ENCODE peak calls at places on chromosomes 12 and 14, in four cellular contexts. W is K562, G is A549, T is H1. F is an unnamed sample.
A peak's percentile ranks its signal among the peaks of the same experiment; 100 is the strongest.

GRCh38 chr12:91616401-91616800 is 433.8 kb upstream of the DCN start:
- DNase-seq in W (no peak), G (no peak), T (no peak), F (no peak)

GRCh38 chr14:61244051-61244450 is 37.1 kb downstream of the TMEM30B start:
- DNase-seq in W (no peak), G (no peak), T (no peak), F (no peak)

GRCh38 chr12:124492879-124493808 is 74.3 kb downstream of the NCOR2 start:
- DNase-seq in W (peak; percentile 71), G (no peak), T (no peak), F (no peak)

GRCh38 chr14:98897605-98898309 is 374.2 kb downstream of the BCL11B start:
- DNase-seq in W (no peak), G (no peak), T (no peak), F (no peak)

GRCh38 chr12:120856980-120857379 is 47.2 kb downstream of the SPPL3 start:
- DNase-seq in W (no peak), G (no peak), T (no peak), F (no peak)

GRCh38 chr12:48958049-48958388 is 732 bp upstream of the ARF3 start:
- DNase-seq in W (no peak), G (no peak), T (no peak), F (no peak)

GRCh38 chr12:45980540-45980939 is 9.8 kb downstream of the SCAF11 start:
- DNase-seq in W (no peak), G (no peak), T (no peak), F (no peak)

GRCh38 chr12:123160801-123161487 is 10.1 kb upstream of the PITPNM2 start:
- DNase-seq in W (no peak), G (no peak), T (no peak), F (no peak)

GRCh38 chr14:89921346-89921745 is 33.2 kb downstream of the EFCAB11 start:
- DNase-seq in W (no peak), G (no peak), T (no peak), F (no peak)

GRCh38 chr12:112304411-112304810 is 77.8 kb downstream of the HECTD4 start:
- DNase-seq in W (no peak), G (no peak), T (no peak), F (no peak)

GRCh38 chr12:44015333-44015941 is 179.6 kb downstream of the TMEM117 start:
- DNase-seq in W (peak; percentile 17), G (peak; percentile 11), T (no peak), F (peak; percentile 43)

GRCh38 chr12:11807453-11807852 is 158.0 kb downstream of the ETV6 start:
- DNase-seq in W (no peak), G (no peak), T (no peak), F (no peak)

GRCh38 chr12:70828391-70828790 is 92.1 kb downstream of the PTPRR start:
- DNase-seq in W (no peak), G (no peak), T (no peak), F (no peak)

GRCh38 chr12:108424026-108424425 is 84.9 kb upstream of the CMKLR1 start:
- DNase-seq in W (no peak), G (no peak), T (no peak), F (no peak)

GRCh38 chr12:55931780-55932545 is 1.0 kb downstream of the DGKA start:
- DNase-seq in W (peak; percentile 69), G (peak; percentile 44), T (no peak), F (no peak)

GRCh38 chr12:71648537-71648936 is 15.1 kb downstream of the ZFC3H1 start:
- DNase-seq in W (no peak), G (no peak), T (no peak), F (no peak)

GRCh38 chr12:85623726-85624125 is 212.5 kb downstream of the RASSF9 start:
- DNase-seq in W (no peak), G (no peak), T (no peak), F (no peak)

GRCh38 chr12:6640497-6640896 is 4.7 kb upstream of the LPAR5 start:
- DNase-seq in W (no peak), G (no peak), T (no peak), F (no peak)

GRCh38 chr12:6638305-6638704 is 2.5 kb upstream of the LPAR5 start:
- DNase-seq in W (no peak), G (no peak), T (no peak), F (no peak)

GRCh38 chr12:6635856-6636521 is at the start of gene LPAR5:
- DNase-seq in W (peak; percentile 75), G (peak; percentile 48), T (no peak), F (no peak)

GRCh38 chr12:6641131-6641530 is 5.4 kb upstream of the LPAR5 start:
- DNase-seq in W (no peak), G (no peak), T (no peak), F (no peak)

GRCh38 chr12:6639151-6639773 is 3.5 kb upstream of the LPAR5 start:
- DNase-seq in W (peak; percentile 82), G (no peak), T (no peak), F (no peak)
- TF ChIP-seq RNF2 in W (peak; percentile 86), G (no peak), T (no peak), F (no peak)

GRCh38 chr12:14768823-14769405 is 34.4 kb downstream of the WBP11 start:
- DNase-seq in W (no peak), G (no peak), T (no peak), F (no peak)
- TF ChIP-seq RNF2 in W (no peak), G (no peak), T (no peak), F (no peak)

GRCh38 chr14:106506901-106507305 is 980.5 kb downstream of the TMEM121 start:
- DNase-seq in W (no peak), G (no peak), T (no peak), F (no peak)
- TF ChIP-seq RNF2 in W (no peak), G (no peak), T (no peak), F (no peak)

DNA sequence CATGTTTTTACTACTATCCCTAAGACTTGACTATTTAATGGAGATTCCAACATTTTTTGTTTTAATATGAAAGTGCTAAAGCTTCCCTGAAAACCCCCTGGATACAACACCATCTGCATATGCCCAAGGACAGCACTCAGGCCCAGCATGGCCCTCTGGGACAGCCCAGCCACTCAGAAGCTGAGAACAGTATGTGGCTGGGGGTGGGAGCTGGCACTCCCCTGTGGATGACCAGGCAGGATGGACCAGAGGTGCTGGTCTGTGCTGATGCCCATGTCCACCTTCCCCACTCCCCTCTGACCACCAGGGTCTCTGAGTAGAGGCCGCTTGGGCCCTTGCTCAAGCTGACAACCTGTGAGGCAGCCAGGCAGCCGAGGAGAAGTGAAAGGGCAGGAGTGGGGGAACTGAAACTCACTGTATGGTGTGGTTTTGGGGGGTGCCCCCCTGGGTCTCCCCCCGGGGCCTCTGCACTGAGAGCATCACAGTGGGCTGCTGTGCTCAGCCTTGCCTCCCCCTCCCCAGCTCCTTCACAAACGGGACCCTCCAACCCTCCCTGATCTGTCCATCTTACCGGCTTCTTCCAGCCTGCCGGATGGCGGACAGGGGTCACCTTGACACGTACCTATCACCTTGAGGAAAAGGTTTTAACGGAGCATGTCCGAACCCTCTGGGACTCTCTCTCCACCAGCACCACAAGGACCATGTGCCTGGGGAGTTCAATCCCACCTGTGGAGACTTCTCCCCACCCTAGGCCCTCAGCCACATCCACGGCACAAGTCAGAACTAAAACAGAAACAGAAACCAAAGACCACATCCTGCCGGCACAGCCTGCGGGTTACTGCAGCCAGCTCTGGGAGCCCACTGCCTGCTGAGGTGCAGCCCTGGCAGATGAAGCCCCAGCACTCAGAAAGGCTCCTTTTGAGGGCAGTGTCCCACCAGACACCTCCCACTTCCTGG is at the start of gene TMEM229B:
- DNase-seq in W (no peak), G (no peak), T (no peak), F (no peak)
- TF ChIP-seq RNF2 in W (no peak), G (no peak), T (no peak), F (no peak)

DNA sequence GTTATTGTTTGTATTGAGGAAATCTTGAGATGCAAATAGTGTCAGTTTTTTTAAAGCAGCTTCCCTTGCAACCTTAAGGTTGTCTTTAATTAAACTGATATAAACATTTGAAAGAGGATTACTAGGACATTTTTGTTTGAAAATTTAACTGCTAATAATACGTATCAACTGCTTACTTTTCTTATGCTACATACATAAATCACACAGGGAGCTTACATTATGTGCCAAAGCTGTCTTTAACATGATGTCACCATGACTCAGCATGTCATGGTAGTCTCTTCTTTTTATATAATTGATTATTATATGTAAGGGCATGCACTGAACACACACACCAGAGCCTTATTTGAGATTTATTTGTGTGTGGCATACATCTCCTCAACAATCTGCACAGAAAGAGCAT is 63.0 kb upstream of the PTHLH start:
- DNase-seq in W (peak; percentile 37), G (no peak), T (no peak), F (no peak)
- TF ChIP-seq RNF2 in W (no peak), G (no peak), T (no peak), F (no peak)

DNA sequence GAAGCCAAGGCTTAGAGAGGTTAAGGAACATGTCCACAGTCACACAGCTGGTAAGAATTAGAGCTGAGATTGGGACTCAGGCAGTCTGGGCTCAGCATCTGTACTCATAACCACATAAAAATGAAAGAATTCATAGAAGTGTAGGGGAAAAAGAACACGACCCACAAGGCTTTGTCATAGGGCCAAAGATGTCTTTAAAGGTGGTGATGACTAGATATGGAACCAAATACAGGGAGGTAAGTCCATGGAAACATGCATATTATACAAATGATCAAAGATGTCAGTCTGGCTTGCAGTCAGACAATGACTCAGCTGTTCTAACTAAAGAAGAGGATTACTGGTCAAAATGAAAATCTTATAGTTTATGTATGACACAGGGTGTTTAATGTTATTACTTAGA is 7.2 kb upstream of the SSPN start:
- DNase-seq in W (no peak), G (no peak), T (no peak), F (no peak)
- TF ChIP-seq RNF2 in W (no peak), G (no peak), T (no peak), F (no peak)

F was measured in HepG2.